ENCODE peak calls at places on chromosomes 3 and 15, in four cellular contexts. Q is aorta, B is right atrium auricular region, F is H9. H is an unnamed sample.

GRCh38 chr3:53675022-53675697 is 171.1 kb downstream of the CHDH start:
- DNase-seq in Q (no peak), B (no peak), F (no peak), H (no peak)

GRCh38 chr3:102163039-102163817 is 271.6 kb upstream of the ZPLD1 start:
- DNase-seq in Q (peak; percentile 40), B (peak; percentile 72), F (no peak), H (peak; percentile 33)

GRCh38 chr15:71202712-71203111 is 87.4 kb downstream of the THSD4 start:
- DNase-seq in Q (no peak), B (no peak), F (peak; percentile 38), H (no peak)

GRCh38 chr3:120198305-120198878 is 86.6 kb downstream of the GPR156 start:
- DNase-seq in Q (no peak), B (no peak), F (no peak), H (no peak)

GRCh38 chr3:192079098-192079497 is 618.1 kb downstream of the PYDC2 start:
- DNase-seq in Q (no peak), B (no peak), F (no peak), H (no peak)

GRCh38 chr3:2770451-2770850 is 339.7 kb downstream of the IL5RA start:
- DNase-seq in Q (no peak), B (no peak), F (no peak), H (no peak)

GRCh38 chr3:111329370-111329769 is 212.6 kb upstream of the CD96 start:
- DNase-seq in Q (no peak), B (no peak), F (no peak), H (no peak)

GRCh38 chr15:36653851-36654250 is 74.4 kb downstream of the CDIN1 start:
- DNase-seq in Q (no peak), B (no peak), F (no peak), H (no peak)

GRCh38 chr15:40047413-40048154 is 8.6 kb upstream of the SRP14 start:
- DNase-seq in Q (no peak), B (peak; percentile 74), F (no peak), H (no peak)

GRCh38 chr3:49500408-49501257 is 30.6 kb downstream of the DAG1 start:
- DNase-seq in Q (peak; percentile 80), B (peak; percentile 89), F (no peak), H (peak; percentile 48)

GRCh38 chr15:44720460-44721185 is 9.3 kb downstream of the B2M start:
- DNase-seq in Q (no peak), B (no peak), F (no peak), H (no peak)

GRCh38 chr3:194548346-194549321 is 61.8 kb upstream of the ATP13A3 start:
- DNase-seq in Q (peak; percentile 66), B (no peak), F (no peak), H (no peak)

GRCh38 chr3:194081826-194082225 is 54.1 kb upstream of the HES1 start:
- DNase-seq in Q (no peak), B (no peak), F (no peak), H (no peak)

GRCh38 chr3:177358968-177359600 is 161.8 kb upstream of the TBL1XR1 start:
- DNase-seq in Q (peak; percentile 80), B (no peak), F (peak; percentile 82), H (no peak)

GRCh38 chr15:49863431-49864205 is 242.8 kb downstream of the DTWD1 start:
- DNase-seq in Q (no peak), B (no peak), F (no peak), H (no peak)
- H3K4me1 ChIP-seq in Q (peaks cover 3% of the 10 kb centered on the region), B (no peaks in the 10 kb centered on the region), F (no peaks in the 10 kb centered on the region), H (no peaks in the 10 kb centered on the region)

GRCh38 chr3:172171396-172172075 is 132.2 kb downstream of the FNDC3B start:
- DNase-seq in Q (no peak), B (no peak), F (no peak), H (no peak)
- H3K4me1 ChIP-seq in Q (peaks cover 6% of the 10 kb centered on the region), B (no peaks in the 10 kb centered on the region), F (peaks cover 20% of the 10 kb centered on the region), H (peaks cover 85% of the 10 kb centered on the region)

DNA sequence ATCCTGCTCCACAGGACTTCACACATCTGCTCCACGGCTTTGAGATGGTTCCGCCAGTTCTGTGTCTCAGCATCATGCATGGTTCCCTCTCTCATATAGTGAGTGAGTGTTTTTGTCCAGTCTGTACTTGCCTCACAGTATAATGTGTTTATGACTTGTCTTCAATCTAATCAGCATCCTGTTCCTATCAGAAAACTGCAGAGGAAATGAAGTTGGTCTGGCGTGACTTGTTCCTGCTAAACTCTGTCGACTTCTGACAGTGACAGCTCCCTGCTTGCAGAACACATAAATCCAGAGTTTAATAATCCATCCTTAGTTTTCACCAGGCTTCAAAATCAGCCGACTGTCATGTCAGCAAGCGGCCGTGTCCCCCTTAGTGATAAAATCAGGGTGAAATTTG is 222.3 kb downstream of the SLCO3A1 start:
- DNase-seq in Q (no peak), B (no peak), F (no peak), H (no peak)
- H3K4me1 ChIP-seq in Q (no peaks in the 10 kb centered on the region), B (no peaks in the 10 kb centered on the region), F (peaks cover 2% of the 10 kb centered on the region), H (no peaks in the 10 kb centered on the region)

DNA sequence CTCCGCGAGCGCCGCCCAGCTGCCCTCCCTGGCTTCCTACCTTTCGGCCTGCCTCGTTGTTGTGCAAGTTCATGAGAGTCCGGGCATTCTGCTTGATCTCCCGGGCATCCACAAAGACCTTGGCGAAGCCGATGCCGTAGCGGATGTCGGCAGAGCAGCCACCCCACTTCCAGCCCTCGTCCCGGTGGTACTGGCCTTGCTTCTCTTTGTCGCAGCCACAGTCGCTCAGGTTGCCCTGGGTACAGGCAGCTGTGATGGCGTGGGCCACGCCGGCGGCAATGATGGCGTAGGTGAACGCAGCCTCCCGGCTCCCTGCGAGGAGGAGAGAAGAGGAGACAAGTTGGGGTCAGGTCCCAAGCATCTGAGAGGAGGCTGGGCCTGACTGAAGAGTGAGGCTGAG is 25.4 kb downstream of the WNT7A start:
- DNase-seq in Q (peak; percentile 72), B (no peak), F (no peak), H (no peak)
- H3K4me1 ChIP-seq in Q (no peaks in the 10 kb centered on the region), B (no peaks in the 10 kb centered on the region), F (no peaks in the 10 kb centered on the region), H (no peaks in the 10 kb centered on the region)

DNA sequence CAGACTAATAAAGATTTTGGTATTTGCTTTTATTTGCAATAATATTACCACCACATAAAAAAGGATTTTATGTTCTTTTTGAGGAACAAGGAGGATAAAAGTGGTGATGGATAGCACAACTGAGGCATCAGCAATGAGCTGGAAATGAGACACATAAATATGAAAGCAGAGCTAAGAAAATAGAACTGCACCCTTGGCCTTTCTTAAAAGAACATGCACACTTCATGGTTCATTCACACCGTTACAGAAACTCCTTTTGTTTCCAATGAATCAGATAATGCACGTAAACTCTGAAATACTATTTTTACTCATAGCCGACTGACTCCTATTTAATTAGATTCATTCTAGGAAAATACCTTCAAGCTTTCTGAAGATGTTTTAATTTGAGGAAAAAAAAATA is 19.9 kb upstream of the DPH6 start:
- DNase-seq in Q (no peak), B (no peak), F (no peak), H (no peak)
- H3K4me1 ChIP-seq in Q (peaks cover 5% of the 10 kb centered on the region), B (no peaks in the 10 kb centered on the region), F (no peaks in the 10 kb centered on the region), H (no peaks in the 10 kb centered on the region)

GRCh38 chr3:42068303-42069088 is 22.7 kb upstream of the TRAK1 start:
- DNase-seq in Q (no peak), B (no peak), F (no peak), H (no peak)
- H3K4me1 ChIP-seq in Q (peaks cover 2% of the 10 kb centered on the region), B (no peaks in the 10 kb centered on the region), F (peaks cover 5% of the 10 kb centered on the region), H (no peaks in the 10 kb centered on the region)

DNA sequence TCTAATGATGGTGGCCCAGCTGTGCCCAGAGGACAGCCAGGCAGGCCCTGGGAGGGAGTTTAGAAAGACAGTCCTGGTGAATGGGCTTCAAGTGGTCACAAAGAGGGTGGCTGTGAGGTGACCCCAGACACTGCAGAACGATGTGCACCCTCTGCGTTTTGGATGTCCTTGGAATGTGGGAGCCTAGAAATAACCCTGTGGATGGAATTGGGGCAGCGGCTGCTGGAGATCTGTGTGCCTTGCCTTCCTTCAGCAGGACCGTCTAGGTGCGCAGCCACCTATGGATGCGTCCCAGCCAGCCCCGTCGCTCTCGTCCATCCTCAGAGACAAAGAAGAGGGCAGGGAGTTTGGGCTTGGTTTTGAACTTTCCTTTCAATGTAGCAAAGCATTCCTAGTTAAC is 46.5 kb downstream of the KLHL25 start:
- DNase-seq in Q (peak; percentile 33), B (peak; percentile 46), F (peak; percentile 24), H (no peak)
- H3K4me1 ChIP-seq in Q (no peaks in the 10 kb centered on the region), B (no peaks in the 10 kb centered on the region), F (peaks cover 5% of the 10 kb centered on the region), H (peaks cover 59% of the 10 kb centered on the region)

GRCh38 chr3:170713648-170714047 is 127.8 kb upstream of the SLC7A14 start:
- DNase-seq in Q (no peak), B (no peak), F (no peak), H (no peak)
- H3K4me1 ChIP-seq in Q (no peaks in the 10 kb centered on the region), B (no peaks in the 10 kb centered on the region), F (no peaks in the 10 kb centered on the region), H (no peaks in the 10 kb centered on the region)

GRCh38 chr15:58466566-58466965 is 34.8 kb downstream of the LIPC start:
- DNase-seq in Q (no peak), B (no peak), F (no peak), H (no peak)

GRCh38 chr15:58469432-58470353 is 37.9 kb downstream of the LIPC start:
- DNase-seq in Q (no peak), B (peak; percentile 78), F (peak; percentile 47), H (no peak)

GRCh38 chr15:58465866-58466517 is 34.2 kb downstream of the LIPC start:
- DNase-seq in Q (no peak), B (no peak), F (no peak), H (no peak)

GRCh38 chr15:58467121-58467721 is 35.4 kb downstream of the LIPC start:
- DNase-seq in Q (no peak), B (no peak), F (no peak), H (no peak)

GRCh38 chr15:58467722-58468436 is 36.1 kb downstream of the LIPC start:
- DNase-seq in Q (no peak), B (no peak), F (no peak), H (no peak)
- H3K4me1 ChIP-seq in Q (no peaks in the 10 kb centered on the region), B (no peaks in the 10 kb centered on the region), F (no peaks in the 10 kb centered on the region), H (peaks cover 17% of the 10 kb centered on the region)